ENCODE peak calls at places on chromosome X, in six cellular contexts. G is OCI-M1; B is NCI-H2171 treated with DMSO at 0.1 percent for 48 hours; E is activated CD8-positive, alpha-beta memory T cell treated with anti-CD3 and anti-CD28 coated beads, Interleukin-2, amount 50 U/mL, for 48 hours; M is ACHN; X is H4. P is an unnamed sample.

GRCh38 chrX:115561605-115562491 is 874 bp downstream of the PLS3 start:
- DNase-seq in G (peak), B (no peak), E (peak), M (peak), X (peak), P (peak)

GRCh38 chrX:40175416-40176255 is 77.9 kb upstream of the BCOR start:
- DNase-seq in G (peak), B (peak), E (peak), M (peak), X (peak), P (no peak)

GRCh38 chrX:69050051-69050785 is 115.0 kb downstream of the PJA1 start:
- DNase-seq in G (no peak), B (no peak), E (no peak), M (no peak), X (no peak), P (no peak)

GRCh38 chrX:15056044-15056443 is 182.8 kb downstream of the MOSPD2 start:
- DNase-seq in G (no peak), B (no peak), E (no peak), M (no peak), X (no peak), P (no peak)

GRCh38 chrX:42678133-42678532 is 99.8 kb downstream of the PPP1R2C start:
- DNase-seq in G (no peak), B (no peak), E (no peak), M (peak), X (peak), P (peak)

GRCh38 chrX:12978205-12979010 is 3.5 kb downstream of the TMSB4X start:
- DNase-seq in G (peak), B (peak), E (peak), M (peak), X (peak), P (peak)

GRCh38 chrX:10158279-10158939 is 1.6 kb downstream of the CLCN4 start:
- DNase-seq in G (peak), B (peak), E (no peak), M (no peak), X (no peak), P (no peak)

GRCh38 chrX:68139791-68140190 is 293.5 kb downstream of the OPHN1 start:
- DNase-seq in G (no peak), B (no peak), E (no peak), M (no peak), X (no peak), P (no peak)

GRCh38 chrX:23332888-23333821 is 1.5 kb upstream of the PTCHD1 start:
- DNase-seq in G (no peak), B (no peak), E (no peak), M (no peak), X (no peak), P (no peak)

GRCh38 chrX:97401586-97402101 is 517.9 kb downstream of the RPA4 start:
- DNase-seq in G (no peak), B (no peak), E (no peak), M (peak), X (no peak), P (peak)

GRCh38 chrX:56796641-56797395 is 67.8 kb downstream of the NBDY start:
- DNase-seq in G (no peak), B (no peak), E (no peak), M (no peak), X (no peak), P (no peak)

GRCh38 chrX:82589410-82589809 is 918.7 kb upstream of the POU3F4 start:
- DNase-seq in G (no peak), B (no peak), E (no peak), M (no peak), X (peak), P (no peak)

GRCh38 chrX:139126493-139126892 is 404.0 kb upstream of the F9 start:
- DNase-seq in G (peak), B (peak), E (no peak), M (peak), X (peak), P (peak)

GRCh38 chrX:44871114-44871645 is 1.8 kb upstream of the KDM6A start:
- DNase-seq in G (peak), B (no peak), E (no peak), M (no peak), X (no peak), P (no peak)

GRCh38 chrX:100643943-100644587 is at the start of gene SRPX2:
- DNase-seq in G (peak), B (no peak), E (no peak), M (peak), X (peak), P (peak)

GRCh38 chrX:11589573-11590110 is 76.1 kb downstream of the ARHGAP6 start:
- DNase-seq in G (no peak), B (no peak), E (no peak), M (no peak), X (no peak), P (no peak)

GRCh38 chrX:103477496-103477895 is 41.8 kb downstream of the RAB40A start:
- DNase-seq in G (no peak), B (no peak), E (no peak), M (no peak), X (no peak), P (no peak)

GRCh38 chrX:3295731-3296130 is 50.7 kb downstream of the MXRA5 start:
- DNase-seq in G (peak), B (peak), E (no peak), M (peak), X (peak), P (no peak)

GRCh38 chrX:46758163-46758955 is 559 bp downstream of the SLC9A7 start:
- DNase-seq in G (no peak), B (peak), E (peak), M (peak), X (no peak), P (no peak)

GRCh38 chrX:24763989-24764388 is 70.3 kb downstream of the POLA1 start:
- DNase-seq in G (no peak), B (no peak), E (no peak), M (no peak), X (no peak), P (no peak)